ENCODE peak calls at places on chromosomes 6 and 20, in seven cellular contexts. V is stimulated activated CD8-positive, alpha-beta memory T cell treated with anti-CD3 and anti-CD28 coated beads, Interleukin-15, amount 100 ng/mL, for 1 hour; X is ovary; Z is astrocyte; C is IMR-90; B is naive thymus-derived CD8-positive, alpha-beta T cell; N is stimulated activated CD4-positive, alpha-beta T cell treated with anti-CD3 and anti-CD28 coated beads, Interleukin-15, amount 100 ng/mL, for 1 hour. M is an unnamed sample.

GRCh38 chr6:136840612-136841011 is 18.2 kb downstream of the PEX7 start:
- DNase-seq in V (no peak), X (no peak), Z (no peak), C (no peak), B (no peak), N (no peak), M (no peak)

GRCh38 chr20:53926428-53927028 is 143.9 kb downstream of the BCAS1 start:
- DNase-seq in V (no peak), X (no peak), Z (peak), C (peak), B (no peak), N (no peak), M (no peak)

GRCh38 chr6:100998111-100998510 is 117.0 kb upstream of the ASCC3 start:
- DNase-seq in V (no peak), X (no peak), Z (peak), C (peak), B (no peak), N (no peak), M (no peak)

GRCh38 chr6:136333824-136334464 is 44.3 kb upstream of the BCLAF1 start:
- DNase-seq in V (no peak), X (no peak), Z (no peak), C (no peak), B (no peak), N (no peak), M (no peak)

GRCh38 chr6:100464910-100465700 is at the start of gene SIM1:
- DNase-seq in V (no peak), X (no peak), Z (peak), C (peak), B (no peak), N (no peak), M (no peak)

GRCh38 chr6:138572200-138572875 is 73.0 kb upstream of the NHSL1 start:
- DNase-seq in V (no peak), X (peak), Z (peak), C (peak), B (no peak), N (no peak), M (no peak)

GRCh38 chr20:61806314-61806713 is 259.4 kb downstream of the TAF4 start:
- DNase-seq in V (no peak), X (no peak), Z (no peak), C (no peak), B (no peak), N (no peak), M (no peak)

GRCh38 chr6:50217816-50218215 is 168.1 kb upstream of the DEFB112 start:
- DNase-seq in V (no peak), X (no peak), Z (no peak), C (no peak), B (no peak), N (no peak), M (no peak)

GRCh38 chr6:145815351-145815772 is 767 bp upstream of the FBXO30 start:
- DNase-seq in V (no peak), X (no peak), Z (peak), C (peak), B (peak), N (no peak), M (no peak)

GRCh38 chr6:145273136-145273535 is 462.2 kb downstream of the EPM2A start:
- DNase-seq in V (no peak), X (no peak), Z (no peak), C (no peak), B (no peak), N (no peak), M (no peak)

GRCh38 chr6:157424491-157425020 is 43.6 kb downstream of the ZDHHC14 start:
- DNase-seq in V (no peak), X (no peak), Z (no peak), C (no peak), B (no peak), N (no peak), M (no peak)

GRCh38 chr20:20697325-20697845 is 15.1 kb downstream of the RALGAPA2 start:
- DNase-seq in V (no peak), X (no peak), Z (no peak), C (no peak), B (no peak), N (no peak), M (no peak)

GRCh38 chr6:90170601-90171000 is 126.0 kb downstream of the BACH2 start:
- DNase-seq in V (no peak), X (no peak), Z (no peak), C (no peak), B (no peak), N (no peak), M (no peak)

GRCh38 chr6:118815495-118815894 is 78.5 kb upstream of the ASF1A start:
- DNase-seq in V (no peak), X (no peak), Z (no peak), C (no peak), B (no peak), N (no peak), M (no peak)

GRCh38 chr6:90230547-90231240 is 65.9 kb downstream of the BACH2 start:
- DNase-seq in V (no peak), X (no peak), Z (peak), C (no peak), B (no peak), N (no peak), M (no peak)

GRCh38 chr6:56838016-56838555 is 116.8 kb upstream of the BEND6 start:
- DNase-seq in V (no peak), X (no peak), Z (no peak), C (no peak), B (no peak), N (no peak), M (no peak)

GRCh38 chr6:144064402-144064830 is 31.0 kb downstream of the SF3B5 start:
- DNase-seq in V (peak), X (no peak), Z (no peak), C (no peak), B (peak), N (no peak), M (peak)

GRCh38 chr6:144434308-144434990 is 149.3 kb downstream of the UTRN start:
- DNase-seq in V (no peak), X (no peak), Z (peak), C (peak), B (no peak), N (no peak), M (no peak)

GRCh38 chr20:59150821-59151251 is 12.8 kb upstream of the ZNF831 start:
- DNase-seq in V (no peak), X (no peak), Z (no peak), C (no peak), B (no peak), N (no peak), M (no peak)

GRCh38 chr6:35197196-35197595 is 16.6 kb upstream of the SCUBE3 start:
- DNase-seq in V (no peak), X (no peak), Z (no peak), C (no peak), B (no peak), N (no peak), M (no peak)

GRCh38 chr20:41632896-41633295 is 14.7 kb upstream of the CHD6 start:
- DNase-seq in V (no peak), X (no peak), Z (peak), C (peak), B (no peak), N (no peak), M (no peak)

GRCh38 chr20:44664127-44664526 is 12.6 kb upstream of the ADA start:
- DNase-seq in V (no peak), X (no peak), Z (no peak), C (no peak), B (no peak), N (no peak), M (no peak)

GRCh38 chr6:132443206-132443605 is 41.9 kb upstream of the MOXD1 start:
- DNase-seq in V (no peak), X (no peak), Z (peak), C (peak), B (no peak), N (no peak), M (no peak)

GRCh38 chr6:7413151-7413823 is 23.7 kb downstream of the RIOK1 start:
- DNase-seq in V (no peak), X (no peak), Z (no peak), C (no peak), B (no peak), N (no peak), M (no peak)

GRCh38 chr6:113095836-113096235 is 748.7 kb downstream of the RFPL4B start:
- DNase-seq in V (no peak), X (no peak), Z (no peak), C (no peak), B (no peak), N (no peak), M (no peak)

M was measured in activated T-helper 2 cell treated with anti-CD3 and anti-CD28 coated beads, Interferon-gamma antibody, Interleukin-2, Interleukin-4, amounts not matched to agents 10 μg/mL and 5 μg/mL and 100 μg/mL, durations not matched to agents 14 hours and 24 hours and 36 hours.